ENCODE peak calls at places on chromosomes 2 and 18, in six cellular contexts. One of them, this sample, is unnamed.

GRCh38 chr18:7524786-7525185 is 42.3 kb upstream of the PTPRM start:
- DNase-seq in NCI-H510A treated with DMSO at 0.1 percent for 48 hours: no peak
- DNase-seq in activated CD4-positive, CD25-positive, alpha-beta regulatory T cell treated with anti-CD3 and anti-CD28 coated beads, Interleukin-2, amount 50 U/mL, for 72 hours: no peak
- DNase-seq in neural crest cell: no peak
- DNase-seq in skeletal muscle cell: no peak
- DNase-seq in activated T-cell treated with anti-CD3 and anti-CD28 coated beads, Interleukin-2, amount 50 U/mL, for 24 hours: no peak
- DNase-seq in this sample: no peak

GRCh38 chr2:232139171-232139594 is 177.7 kb downstream of the DIS3L2 start:
- DNase-seq in neural crest cell: no peak
- DNase-seq in skeletal muscle cell: no peak
- DNase-seq in activated T-cell treated with anti-CD3 and anti-CD28 coated beads, Interleukin-2, amount 50 U/mL, for 24 hours: no peak
- DNase-seq in NCI-H510A treated with DMSO at 0.1 percent for 48 hours: no peak
- DNase-seq in activated CD4-positive, CD25-positive, alpha-beta regulatory T cell treated with anti-CD3 and anti-CD28 coated beads, Interleukin-2, amount 50 U/mL, for 72 hours: no peak
- DNase-seq in this sample: no peak

GRCh38 chr2:32882911-32883810 is 63.6 kb upstream of the LTBP1 start:
- DNase-seq in NCI-H510A treated with DMSO at 0.1 percent for 48 hours: no peak
- DNase-seq in neural crest cell: no peak
- DNase-seq in activated CD4-positive, CD25-positive, alpha-beta regulatory T cell treated with anti-CD3 and anti-CD28 coated beads, Interleukin-2, amount 50 U/mL, for 72 hours: no peak
- DNase-seq in skeletal muscle cell: peak
- DNase-seq in activated T-cell treated with anti-CD3 and anti-CD28 coated beads, Interleukin-2, amount 50 U/mL, for 24 hours: no peak
- DNase-seq in this sample: no peak

GRCh38 chr2:174038472-174038871 is 73.3 kb upstream of the SP3 start:
- DNase-seq in skeletal muscle cell: no peak
- DNase-seq in activated CD4-positive, CD25-positive, alpha-beta regulatory T cell treated with anti-CD3 and anti-CD28 coated beads, Interleukin-2, amount 50 U/mL, for 72 hours: no peak
- DNase-seq in activated T-cell treated with anti-CD3 and anti-CD28 coated beads, Interleukin-2, amount 50 U/mL, for 24 hours: no peak
- DNase-seq in neural crest cell: no peak
- DNase-seq in NCI-H510A treated with DMSO at 0.1 percent for 48 hours: no peak
- DNase-seq in this sample: no peak

GRCh38 chr2:108825736-108826135 is 39.2 kb downstream of the CCDC138 start:
- DNase-seq in activated T-cell treated with anti-CD3 and anti-CD28 coated beads, Interleukin-2, amount 50 U/mL, for 24 hours: no peak
- DNase-seq in skeletal muscle cell: no peak
- DNase-seq in neural crest cell: no peak
- DNase-seq in activated CD4-positive, CD25-positive, alpha-beta regulatory T cell treated with anti-CD3 and anti-CD28 coated beads, Interleukin-2, amount 50 U/mL, for 72 hours: no peak
- DNase-seq in NCI-H510A treated with DMSO at 0.1 percent for 48 hours: no peak
- DNase-seq in this sample: no peak

GRCh38 chr18:28159055-28159454 is 17.9 kb downstream of the CDH2 start:
- DNase-seq in skeletal muscle cell: no peak
- DNase-seq in activated CD4-positive, CD25-positive, alpha-beta regulatory T cell treated with anti-CD3 and anti-CD28 coated beads, Interleukin-2, amount 50 U/mL, for 72 hours: no peak
- DNase-seq in neural crest cell: no peak
- DNase-seq in activated T-cell treated with anti-CD3 and anti-CD28 coated beads, Interleukin-2, amount 50 U/mL, for 24 hours: no peak
- DNase-seq in NCI-H510A treated with DMSO at 0.1 percent for 48 hours: no peak
- DNase-seq in this sample: no peak

GRCh38 chr2:133967326-133967725 is 286.5 kb upstream of the MGAT5 start:
- DNase-seq in activated T-cell treated with anti-CD3 and anti-CD28 coated beads, Interleukin-2, amount 50 U/mL, for 24 hours: no peak
- DNase-seq in skeletal muscle cell: no peak
- DNase-seq in activated CD4-positive, CD25-positive, alpha-beta regulatory T cell treated with anti-CD3 and anti-CD28 coated beads, Interleukin-2, amount 50 U/mL, for 72 hours: no peak
- DNase-seq in NCI-H510A treated with DMSO at 0.1 percent for 48 hours: no peak
- DNase-seq in neural crest cell: no peak
- DNase-seq in this sample: no peak

GRCh38 chr2:106232633-106233032 is 38.5 kb upstream of the UXS1 start:
- DNase-seq in skeletal muscle cell: no peak
- DNase-seq in NCI-H510A treated with DMSO at 0.1 percent for 48 hours: no peak
- DNase-seq in neural crest cell: no peak
- DNase-seq in activated T-cell treated with anti-CD3 and anti-CD28 coated beads, Interleukin-2, amount 50 U/mL, for 24 hours: no peak
- DNase-seq in activated CD4-positive, CD25-positive, alpha-beta regulatory T cell treated with anti-CD3 and anti-CD28 coated beads, Interleukin-2, amount 50 U/mL, for 72 hours: no peak
- DNase-seq in this sample: no peak

GRCh38 chr2:196172976-196173375 is 1.6 kb upstream of the STK17B start:
- DNase-seq in neural crest cell: no peak
- DNase-seq in activated T-cell treated with anti-CD3 and anti-CD28 coated beads, Interleukin-2, amount 50 U/mL, for 24 hours: no peak
- DNase-seq in skeletal muscle cell: no peak
- DNase-seq in activated CD4-positive, CD25-positive, alpha-beta regulatory T cell treated with anti-CD3 and anti-CD28 coated beads, Interleukin-2, amount 50 U/mL, for 72 hours: no peak
- DNase-seq in NCI-H510A treated with DMSO at 0.1 percent for 48 hours: no peak
- DNase-seq in this sample: no peak

GRCh38 chr2:219289537-219290361 is 10.6 kb downstream of the DNAJB2 start:
- DNase-seq in activated T-cell treated with anti-CD3 and anti-CD28 coated beads, Interleukin-2, amount 50 U/mL, for 24 hours: no peak
- DNase-seq in NCI-H510A treated with DMSO at 0.1 percent for 48 hours: no peak
- DNase-seq in skeletal muscle cell: peak
- DNase-seq in neural crest cell: no peak
- DNase-seq in activated CD4-positive, CD25-positive, alpha-beta regulatory T cell treated with anti-CD3 and anti-CD28 coated beads, Interleukin-2, amount 50 U/mL, for 72 hours: no peak
- DNase-seq in this sample: no peak

GRCh38 chr18:37403100-37403781 is 162.4 kb downstream of the CELF4 start:
- DNase-seq in activated CD4-positive, CD25-positive, alpha-beta regulatory T cell treated with anti-CD3 and anti-CD28 coated beads, Interleukin-2, amount 50 U/mL, for 72 hours: no peak
- DNase-seq in skeletal muscle cell: peak
- DNase-seq in activated T-cell treated with anti-CD3 and anti-CD28 coated beads, Interleukin-2, amount 50 U/mL, for 24 hours: no peak
- DNase-seq in NCI-H510A treated with DMSO at 0.1 percent for 48 hours: peak
- DNase-seq in neural crest cell: no peak
- DNase-seq in this sample: no peak

GRCh38 chr18:27184115-27185024 is 738 bp downstream of the CHST9 start:
- DNase-seq in activated CD4-positive, CD25-positive, alpha-beta regulatory T cell treated with anti-CD3 and anti-CD28 coated beads, Interleukin-2, amount 50 U/mL, for 72 hours: no peak
- DNase-seq in neural crest cell: no peak
- DNase-seq in NCI-H510A treated with DMSO at 0.1 percent for 48 hours: peak
- DNase-seq in activated T-cell treated with anti-CD3 and anti-CD28 coated beads, Interleukin-2, amount 50 U/mL, for 24 hours: no peak
- DNase-seq in skeletal muscle cell: no peak
- DNase-seq in this sample: no peak

GRCh38 chr18:61308795-61309393 is 24.3 kb upstream of the CDH20 start:
- DNase-seq in activated CD4-positive, CD25-positive, alpha-beta regulatory T cell treated with anti-CD3 and anti-CD28 coated beads, Interleukin-2, amount 50 U/mL, for 72 hours: no peak
- DNase-seq in skeletal muscle cell: no peak
- DNase-seq in NCI-H510A treated with DMSO at 0.1 percent for 48 hours: no peak
- DNase-seq in neural crest cell: no peak
- DNase-seq in activated T-cell treated with anti-CD3 and anti-CD28 coated beads, Interleukin-2, amount 50 U/mL, for 24 hours: no peak
- DNase-seq in this sample: no peak

GRCh38 chr2:134799936-134800335 is 38.5 kb upstream of the ACMSD start:
- DNase-seq in activated CD4-positive, CD25-positive, alpha-beta regulatory T cell treated with anti-CD3 and anti-CD28 coated beads, Interleukin-2, amount 50 U/mL, for 72 hours: no peak
- DNase-seq in neural crest cell: no peak
- DNase-seq in activated T-cell treated with anti-CD3 and anti-CD28 coated beads, Interleukin-2, amount 50 U/mL, for 24 hours: no peak
- DNase-seq in NCI-H510A treated with DMSO at 0.1 percent for 48 hours: no peak
- DNase-seq in skeletal muscle cell: no peak
- DNase-seq in this sample: no peak

GRCh38 chr2:176675557-176676256 is 406.5 kb downstream of the MTX2 start:
- DNase-seq in activated CD4-positive, CD25-positive, alpha-beta regulatory T cell treated with anti-CD3 and anti-CD28 coated beads, Interleukin-2, amount 50 U/mL, for 72 hours: no peak
- DNase-seq in activated T-cell treated with anti-CD3 and anti-CD28 coated beads, Interleukin-2, amount 50 U/mL, for 24 hours: no peak
- DNase-seq in skeletal muscle cell: no peak
- DNase-seq in neural crest cell: no peak
- DNase-seq in NCI-H510A treated with DMSO at 0.1 percent for 48 hours: peak
- DNase-seq in this sample: no peak

GRCh38 chr2:122300758-122301157 is 545.3 kb downstream of the TSN start:
- DNase-seq in neural crest cell: no peak
- DNase-seq in NCI-H510A treated with DMSO at 0.1 percent for 48 hours: no peak
- DNase-seq in activated T-cell treated with anti-CD3 and anti-CD28 coated beads, Interleukin-2, amount 50 U/mL, for 24 hours: no peak
- DNase-seq in skeletal muscle cell: no peak
- DNase-seq in activated CD4-positive, CD25-positive, alpha-beta regulatory T cell treated with anti-CD3 and anti-CD28 coated beads, Interleukin-2, amount 50 U/mL, for 72 hours: no peak
- DNase-seq in this sample: no peak

GRCh38 chr2:240992572-240993291 is 5.7 kb upstream of the SNED1 start:
- DNase-seq in activated CD4-positive, CD25-positive, alpha-beta regulatory T cell treated with anti-CD3 and anti-CD28 coated beads, Interleukin-2, amount 50 U/mL, for 72 hours: peak
- DNase-seq in NCI-H510A treated with DMSO at 0.1 percent for 48 hours: no peak
- DNase-seq in activated T-cell treated with anti-CD3 and anti-CD28 coated beads, Interleukin-2, amount 50 U/mL, for 24 hours: peak
- DNase-seq in skeletal muscle cell: no peak
- DNase-seq in neural crest cell: no peak
- DNase-seq in this sample: no peak

This sample was measured in cerebellar nuclear complex.